ENCODE peak calls at places on chromosomes 12 and 14, in eight cellular contexts. X is GM23248, Q is HCT116, O is neural progenitor cell, F is hepatocyte, W is MM.1S, D is GM23338, N is SK-N-SH. Y is an unnamed sample. For H3K27me3 and H3K36me3, the result is how much of the 10 kb centered on the place peaks cover.

GRCh38 chr14:77097006-77097688 is 911 bp upstream of the CIPC start:
- DNase-seq in X (no peak), Q (no peak), O (no peak), F (no peak), W (peak), D (no peak), N (no peak), Y (peak)

GRCh38 chr14:101709962-101710891 is 51.3 kb upstream of the PPP2R5C start:
- DNase-seq in X (no peak), Q (peak), O (no peak), F (no peak), W (no peak), D (no peak), N (no peak), Y (peak)

GRCh38 chr14:80955434-80955939 is at the start of gene TSHR:
- DNase-seq in X (no peak), Q (no peak), O (peak), F (no peak), W (no peak), D (peak), N (no peak), Y (no peak)

GRCh38 chr14:101584049-101584859 is 23.0 kb downstream of the DIO3 start:
- DNase-seq in X (peak), Q (no peak), O (no peak), F (peak), W (no peak), D (peak), N (peak), Y (no peak)

GRCh38 chr14:102953100-102953499 is 30.6 kb downstream of the AMN start:
- DNase-seq in X (no peak), Q (no peak), O (no peak), F (no peak), W (no peak), D (no peak), N (no peak), Y (no peak)

GRCh38 chr12:115312901-115313300 is 628.9 kb upstream of the TBX3 start:
- DNase-seq in X (no peak), Q (no peak), O (no peak), F (no peak), W (no peak), D (no peak), N (no peak), Y (peak)

GRCh38 chr12:41521872-41522379 is 333.8 kb downstream of the PDZRN4 start:
- DNase-seq in X (peak), Q (no peak), O (no peak), F (peak), W (peak), D (no peak), N (no peak), Y (peak)

GRCh38 chr14:64646103-64646502 is 58.1 kb upstream of the PLEKHG3 start:
- DNase-seq in X (peak), Q (no peak), O (no peak), F (peak), W (no peak), D (peak), N (no peak), Y (no peak)

GRCh38 chr12:15726029-15726756 is 63.0 kb downstream of the EPS8 start:
- DNase-seq in X (peak), Q (no peak), O (no peak), F (no peak), W (no peak), D (no peak), N (no peak), Y (no peak)

GRCh38 chr14:100495917-100496316 is 91.3 kb downstream of the BEGAIN start:
- DNase-seq in X (no peak), Q (no peak), O (no peak), F (no peak), W (no peak), D (no peak), N (no peak), Y (no peak)

GRCh38 chr12:108691995-108692808 is 39.1 kb downstream of the CORO1C start:
- DNase-seq in X (peak), Q (no peak), O (peak), F (peak), W (peak), D (no peak), N (no peak), Y (no peak)

GRCh38 chr12:25730489-25731349 is 177.6 kb upstream of the LMNTD1 start:
- DNase-seq in X (no peak), Q (no peak), O (peak), F (no peak), W (no peak), D (peak), N (no peak), Y (peak)

GRCh38 chr12:53299101-53299453 is 418 bp upstream of the MYG1 start:
- DNase-seq in X (peak), Q (peak), O (no peak), F (peak), W (no peak), D (no peak), N (no peak), Y (peak)

GRCh38 chr14:29810657-29811056 is 117.0 kb downstream of the PRKD1 start:
- DNase-seq in X (peak), Q (no peak), O (no peak), F (no peak), W (no peak), D (no peak), N (no peak), Y (peak)

GRCh38 chr12:120886194-120887018 is 17.8 kb downstream of the SPPL3 start:
- DNase-seq in X (no peak), Q (no peak), O (no peak), F (no peak), W (peak), D (no peak), N (no peak), Y (no peak)

GRCh38 chr14:89618309-89618708 is 201.3 kb upstream of the FOXN3 start:
- DNase-seq in X (peak), Q (no peak), O (no peak), F (peak), W (peak), D (no peak), N (peak), Y (peak)

GRCh38 chr12:126776047-126776446 is 1490.9 kb upstream of the TMEM132C start:
- DNase-seq in X (no peak), Q (no peak), O (no peak), F (no peak), W (no peak), D (no peak), N (no peak), Y (peak)

GRCh38 chr12:66698558-66698957 is 19.7 kb upstream of the GRIP1 start:
- DNase-seq in X (no peak), Q (no peak), O (no peak), F (no peak), W (no peak), D (no peak), N (no peak), Y (no peak)
- H3K27me3 ChIP-seq in X (under half), Q (under half), O (under half), F (under half), W (under half), D (under half), N (under half), Y (under half)

GRCh38 chr12:64466178-64466577 is 14.3 kb downstream of the TBK1 start:
- DNase-seq in X (no peak), Q (no peak), O (no peak), F (no peak), W (no peak), D (no peak), N (no peak), Y (no peak)
- H3K36me3 ChIP-seq in X (under half), Q (under half), O (under half), F (under half), W (under half), D (under half), N (half or more), Y (half or more)

GRCh38 chr12:27870939-27871338 is 90.9 kb upstream of the MANSC4 start:
- DNase-seq in X (peak), Q (no peak), O (no peak), F (no peak), W (no peak), D (no peak), N (no peak), Y (no peak)
- TF ChIP-seq EZH2phosphoT487 in X (no peak), Q (no peak), O (no peak), F (no peak), W (no peak), D (no peak), N (no peak), Y (no peak)

GRCh38 chr14:60509438-60510253 is 700 bp downstream of the SIX6 start:
- DNase-seq in X (no peak), Q (no peak), O (peak), F (no peak), W (no peak), D (peak), N (peak), Y (no peak)

GRCh38 chr14:60508707-60509437 is at the start of gene SIX6:
- DNase-seq in X (peak), Q (no peak), O (peak), F (peak), W (no peak), D (peak), N (peak), Y (no peak)

GRCh38 chr14:60508363-60508706 is 611 bp upstream of the SIX6 start:
- DNase-seq in X (no peak), Q (no peak), O (no peak), F (no peak), W (no peak), D (no peak), N (peak), Y (no peak)

GRCh38 chr14:60510976-60511599 is 2.1 kb downstream of the SIX6 start:
- DNase-seq in X (no peak), Q (no peak), O (peak), F (no peak), W (no peak), D (peak), N (peak), Y (no peak)

DNA sequence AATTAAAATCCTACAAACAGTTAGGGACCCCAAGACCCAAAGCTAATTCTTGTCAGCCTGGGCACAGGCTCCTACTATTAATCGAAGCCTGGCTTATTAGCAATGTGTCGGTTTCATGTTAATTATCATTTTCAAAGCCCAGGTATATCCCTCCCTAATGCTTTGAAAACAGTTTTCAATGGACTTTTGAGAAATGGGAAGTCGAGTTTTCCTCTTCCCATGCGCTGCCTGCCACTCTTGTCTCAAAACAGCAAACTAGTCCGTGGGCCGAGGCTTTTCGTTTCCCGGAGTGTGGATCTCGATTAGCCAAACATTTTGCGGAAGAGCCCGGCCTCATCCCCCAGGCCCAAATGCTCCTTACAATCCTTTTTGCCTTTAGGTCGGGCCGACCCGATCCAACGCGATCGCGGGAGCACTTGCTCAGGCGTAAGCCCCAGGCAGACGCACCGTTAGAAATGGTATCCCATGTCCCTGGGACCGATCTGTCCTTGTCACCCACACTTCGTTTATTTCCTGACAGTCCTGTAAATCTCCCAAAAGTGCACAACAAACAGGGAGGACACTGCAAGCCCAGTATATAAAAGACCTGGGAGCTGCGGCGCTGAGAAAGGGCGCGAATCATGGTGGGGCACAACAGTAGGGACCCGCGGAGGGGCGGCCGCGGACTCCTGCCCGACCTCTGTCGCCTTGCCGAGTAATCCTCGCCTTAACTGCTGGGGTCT is 1.5 kb downstream of the SIX6 start:
- DNase-seq in X (no peak), Q (no peak), O (no peak), F (no peak), W (no peak), D (peak), N (no peak), Y (no peak)
- H3K27me3 ChIP-seq in X (half or more), Q (under half), O (half or more), F (half or more), W (under half), D (half or more), N (half or more), Y (half or more)

GRCh38 chr14:50726372-50727107 is 58.4 kb upstream of the SAV1 start:
- DNase-seq in X (peak), Q (no peak), O (no peak), F (no peak), W (no peak), D (no peak), N (no peak), Y (peak)
- H3K36me3 ChIP-seq in X (under half), Q (under half), O (under half), F (under half), W (under half), D (under half), N (half or more), Y (under half)

DNA sequence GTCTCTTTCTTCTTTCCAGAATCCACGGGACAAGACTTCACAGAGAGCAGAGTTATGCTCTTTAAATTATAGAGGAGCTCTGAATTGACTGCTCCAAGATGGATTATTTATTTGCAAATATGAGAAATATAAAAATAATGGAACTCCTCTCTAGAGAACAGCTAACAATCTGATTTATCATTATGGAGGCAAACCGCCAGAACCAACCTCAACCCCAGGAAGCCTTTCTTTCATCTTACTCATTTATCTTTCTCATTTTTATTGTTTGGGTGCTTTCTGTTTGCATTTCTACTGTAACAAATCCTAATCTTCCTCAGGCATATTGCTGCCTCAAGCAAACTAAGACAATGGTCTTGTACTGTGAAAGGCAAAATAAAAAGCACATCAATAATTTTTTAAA is 216.5 kb downstream of the C12orf50 start:
- DNase-seq in X (peak), Q (no peak), O (no peak), F (no peak), W (no peak), D (no peak), N (no peak), Y (peak)
- TF ChIP-seq EZH2phosphoT487 in X (no peak), Q (no peak), O (no peak), F (no peak), W (no peak), D (no peak), N (no peak), Y (no peak)

DNA sequence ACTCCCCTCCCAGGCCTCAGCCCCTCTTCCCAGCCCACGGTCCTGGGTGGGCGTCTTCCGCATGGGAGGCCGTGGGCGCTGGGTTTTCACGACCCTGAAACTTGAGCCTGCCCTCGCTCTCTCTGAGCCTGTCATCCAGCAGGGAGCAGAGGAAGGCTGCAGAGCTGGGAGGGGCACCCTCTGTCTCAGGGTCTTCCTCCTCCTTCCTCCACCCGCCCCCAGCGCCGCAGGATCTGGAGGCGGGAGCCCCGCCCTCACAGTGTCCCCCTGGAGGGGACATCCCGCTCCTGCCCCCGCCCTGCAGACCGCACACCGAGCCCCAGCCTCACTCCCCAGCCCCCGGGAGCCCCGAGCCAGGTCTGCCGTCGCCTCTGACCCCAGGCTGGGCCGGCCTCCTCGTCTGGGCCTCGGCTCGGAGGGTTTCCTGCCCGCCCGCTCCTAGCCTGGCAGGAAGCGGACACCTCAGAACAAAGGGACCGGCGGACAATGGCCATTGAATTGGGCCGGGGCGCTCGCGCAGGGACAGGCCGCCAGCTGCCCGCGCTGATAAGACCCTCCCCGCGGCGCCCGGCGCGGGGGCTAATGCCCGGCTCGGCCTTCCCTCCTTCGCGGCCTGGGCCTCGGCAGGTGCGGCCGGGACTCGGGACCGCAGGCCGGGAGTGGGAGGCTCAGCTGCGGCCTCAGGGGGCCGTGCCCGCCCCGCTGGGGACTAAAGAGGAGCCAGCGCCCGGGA is 15.3 kb upstream of the NUDT14 start:
- DNase-seq in X (no peak), Q (no peak), O (peak), F (no peak), W (no peak), D (peak), N (no peak), Y (no peak)
- H3K27me3 ChIP-seq in X (under half), Q (under half), O (under half), F (under half), W (half or more), D (under half), N (under half), Y (under half)

DNA sequence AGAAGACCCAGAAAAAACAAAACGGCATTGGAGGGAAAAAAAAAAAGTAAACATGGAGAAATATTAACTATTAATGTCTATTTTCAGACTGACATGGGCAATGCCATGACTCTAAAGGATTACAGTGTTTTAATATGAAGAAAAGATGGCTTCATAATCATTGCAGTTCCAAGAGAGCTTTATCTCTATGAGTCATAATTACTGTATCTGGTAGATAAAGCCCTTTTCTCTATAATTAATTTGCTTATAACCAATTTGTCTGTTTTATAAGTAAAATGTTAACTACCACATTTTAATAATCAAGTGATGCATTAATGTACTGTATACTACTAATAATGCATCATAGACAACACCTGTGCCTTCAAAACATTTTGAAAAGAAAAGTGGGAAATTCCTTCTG is 59.7 kb downstream of the CLIP1 start:
- DNase-seq in X (no peak), Q (no peak), O (no peak), F (no peak), W (no peak), D (no peak), N (no peak), Y (no peak)
- H3K36me3 ChIP-seq in X (under half), Q (under half), O (under half), F (under half), W (under half), D (under half), N (under half), Y (under half)

Y was measured in PC-3.